ENCODE peak calls at places on chromosomes 3 and 15, in six cellular contexts. U, W, R, A, N and Y are unnamed samples.

GRCh38 chr3:171904829-171905228 is 61.7 kb downstream of the TMEM212 start:
- DNase-seq in N (no peak), A (no peak), R (no peak), U (peak), W (peak), Y (no peak)

GRCh38 chr15:27429577-27429976 is 458.6 kb downstream of the GABRG3 start:
- DNase-seq in W (no peak), N (no peak), U (no peak), A (no peak), R (no peak), Y (no peak)

GRCh38 chr3:188003188-188004171 is 150.5 kb upstream of the LPP start:
- DNase-seq in N (no peak), U (no peak), R (no peak), W (peak), A (no peak), Y (peak)

GRCh38 chr3:185824051-185824466 is 783 bp downstream of the IGF2BP2 start:
- DNase-seq in A (no peak), R (no peak), W (no peak), U (no peak), N (peak), Y (no peak)

GRCh38 chr15:80426316-80426715 is 22.1 kb downstream of the ARNT2 start:
- DNase-seq in R (no peak), U (no peak), N (no peak), W (no peak), A (no peak), Y (no peak)

GRCh38 chr3:150504473-150504872 is 41.8 kb downstream of the SERP1 start:
- DNase-seq in U (no peak), N (no peak), R (no peak), W (no peak), A (no peak), Y (no peak)

GRCh38 chr3:180358179-180358578 is 243.8 kb upstream of the TTC14 start:
- DNase-seq in R (no peak), W (no peak), U (peak), N (no peak), A (no peak), Y (no peak)

GRCh38 chr3:135106445-135106844 is 311.4 kb downstream of the EPHB1 start:
- DNase-seq in W (peak), U (peak), R (no peak), N (no peak), A (peak), Y (peak)

GRCh38 chr3:64158334-64158733 is 66.9 kb downstream of the PRICKLE2 start:
- DNase-seq in R (no peak), N (no peak), A (no peak), U (peak), W (no peak), Y (no peak)

GRCh38 chr15:42650208-42651066 is 75.0 kb downstream of the STARD9 start:
- DNase-seq in W (peak), R (peak), U (peak), A (peak), N (peak), Y (peak)

GRCh38 chr3:38006445-38006995 is 15.9 kb downstream of the VILL start:
- DNase-seq in N (no peak), A (no peak), U (no peak), R (no peak), W (no peak), Y (no peak)

GRCh38 chr3:55704521-55704920 is 217.4 kb upstream of the WNT5A start:
- DNase-seq in N (no peak), U (peak), R (no peak), A (no peak), W (no peak), Y (no peak)

GRCh38 chr3:38084019-38084968 is 45.3 kb downstream of the DLEC1 start:
- DNase-seq in N (peak), A (no peak), W (peak), R (no peak), U (peak), Y (peak)

GRCh38 chr3:112734718-112735350 is 93.9 kb upstream of the CCDC80 start:
- DNase-seq in W (peak), A (peak), N (peak), U (peak), R (peak), Y (peak)

GRCh38 chr3:46017720-46018119 is 9.6 kb downstream of the XCR1 start:
- DNase-seq in U (no peak), R (no peak), W (no peak), A (no peak), N (no peak), Y (no peak)

GRCh38 chr15:65902373-65902772 is 33.1 kb downstream of the RAB11A start:
- DNase-seq in A (peak), N (no peak), R (peak), U (peak), W (peak), Y (peak)

GRCh38 chr3:38139191-38139590 is 730 bp downstream of the MYD88 start:
- DNase-seq in A (no peak), N (no peak), U (no peak), W (no peak), R (no peak), Y (no peak)

GRCh38 chr3:459376-459710 is 262.8 kb downstream of the CHL1 start:
- DNase-seq in A (no peak), R (no peak), N (no peak), U (no peak), W (no peak), Y (no peak)

GRCh38 chr3:123272547-123272946 is 70.8 kb downstream of the SEC22A start:
- DNase-seq in R (no peak), W (no peak), U (peak), N (no peak), A (no peak), Y (no peak)

GRCh38 chr3:120894285-120894684 is 13.7 kb upstream of the STXBP5L start:
- DNase-seq in N (no peak), R (no peak), W (no peak), A (no peak), U (no peak), Y (no peak)

GRCh38 chr3:148084931-148085330 is 612.8 kb upstream of the AGTR1 start:
- DNase-seq in U (no peak), R (peak), W (no peak), A (no peak), N (no peak), Y (no peak)

GRCh38 chr3:17730318-17730967 is 12.0 kb downstream of the TBC1D5 start:
- DNase-seq in W (peak), A (no peak), R (no peak), N (no peak), U (peak), Y (no peak)

GRCh38 chr15:82111918-82112317 is 66.1 kb upstream of the MEX3B start:
- DNase-seq in N (peak), U (no peak), R (no peak), W (no peak), A (no peak), Y (no peak)

GRCh38 chr3:114418724-114419543 is 125.1 kb downstream of the TIGIT start:
- DNase-seq in U (peak), N (peak), R (no peak), W (peak), A (peak), Y (peak)

GRCh38 chr3:158261371-158261991 is 151.6 kb downstream of the RSRC1 start:
- DNase-seq in R (no peak), A (no peak), W (no peak), U (no peak), N (no peak), Y (no peak)

GRCh38 chr3:43073836-43074220 is 32.1 kb downstream of the POMGNT2 start:
- DNase-seq in W (no peak), R (no peak), U (no peak), A (no peak), N (no peak), Y (no peak)

GRCh38 chr3:43072361-43072760 is 33.5 kb downstream of the POMGNT2 start:
- DNase-seq in R (no peak), A (no peak), N (no peak), W (no peak), U (no peak), Y (no peak)

GRCh38 chr3:43074482-43074881 is 31.4 kb downstream of the POMGNT2 start:
- DNase-seq in A (no peak), N (no peak), R (no peak), W (no peak), U (no peak), Y (no peak)

GRCh38 chr3:43073116-43073835 is 32.6 kb downstream of the POMGNT2 start:
- DNase-seq in W (no peak), N (no peak), R (no peak), A (no peak), U (no peak), Y (no peak)

GRCh38 chr3:43071313-43071893 is 34.5 kb downstream of the POMGNT2 start:
- DNase-seq in U (no peak), A (peak), N (peak), R (no peak), W (peak), Y (no peak)
- TF ChIP-seq SMC3 in U (no peak), A (peak), N (no peak), R (no peak), W (peak), Y (no peak)

GRCh38 chr15:92323480-92323879 is 70.2 kb upstream of the ST8SIA2 start:
- DNase-seq in W (no peak), U (no peak), R (no peak), N (peak), A (peak), Y (no peak)

GRCh38 chr15:92326236-92326635 is 67.4 kb upstream of the ST8SIA2 start:
- DNase-seq in U (no peak), W (no peak), R (no peak), A (no peak), N (no peak), Y (no peak)

GRCh38 chr15:92324036-92324963 is 69.4 kb upstream of the ST8SIA2 start:
- DNase-seq in U (no peak), W (no peak), R (no peak), N (peak), A (no peak), Y (no peak)

GRCh38 chr15:92327033-92327432 is 66.6 kb upstream of the ST8SIA2 start:
- DNase-seq in R (no peak), W (no peak), U (no peak), N (no peak), A (no peak), Y (no peak)

GRCh38 chr15:92322566-92323355 is 70.9 kb upstream of the ST8SIA2 start:
- DNase-seq in W (no peak), N (no peak), A (no peak), R (no peak), U (no peak), Y (no peak)
- TF ChIP-seq SMC3 in W (no peak), N (no peak), A (no peak), R (no peak), U (no peak), Y (no peak)

GRCh38 chr3:133932009-133932408 is 36.3 kb upstream of the RAB6B start:
- DNase-seq in N (no peak), A (no peak), U (no peak), W (no peak), R (no peak), Y (no peak)

GRCh38 chr3:133933097-133934024 is 37.7 kb upstream of the RAB6B start:
- DNase-seq in W (no peak), N (no peak), R (no peak), U (no peak), A (no peak), Y (no peak)

GRCh38 chr3:133930341-133930933 is 34.8 kb upstream of the RAB6B start:
- DNase-seq in A (peak), N (peak), U (peak), R (no peak), W (peak), Y (peak)

GRCh38 chr3:133928903-133929607 is 33.4 kb upstream of the RAB6B start:
- DNase-seq in W (no peak), R (no peak), A (no peak), N (no peak), U (no peak), Y (no peak)

DNA sequence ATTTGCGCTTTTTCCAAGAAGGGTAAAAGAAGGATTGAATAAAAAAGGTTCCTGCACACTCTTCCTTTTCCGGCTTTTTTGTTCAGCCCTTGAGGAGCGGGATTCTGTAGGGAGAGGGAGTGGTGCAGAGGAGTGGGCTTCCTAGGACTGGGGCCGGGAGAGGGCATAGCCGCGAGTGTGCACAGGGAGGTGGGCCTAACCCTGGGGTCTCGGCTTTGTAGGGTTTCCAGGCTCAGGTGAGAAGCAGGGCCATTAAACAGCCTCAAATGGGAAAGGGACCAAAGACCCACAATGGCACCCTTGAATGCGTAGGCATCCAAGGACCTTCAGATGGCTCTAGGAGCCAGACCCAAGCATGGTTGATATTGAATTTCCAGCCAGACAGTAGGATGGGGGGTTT is 35.4 kb upstream of the RAB6B start:
- DNase-seq in W (no peak), U (no peak), A (no peak), R (no peak), N (no peak), Y (no peak)
- TF ChIP-seq SMC3 in W (no peak), U (no peak), A (no peak), R (no peak), N (no peak), Y (no peak)

DNA sequence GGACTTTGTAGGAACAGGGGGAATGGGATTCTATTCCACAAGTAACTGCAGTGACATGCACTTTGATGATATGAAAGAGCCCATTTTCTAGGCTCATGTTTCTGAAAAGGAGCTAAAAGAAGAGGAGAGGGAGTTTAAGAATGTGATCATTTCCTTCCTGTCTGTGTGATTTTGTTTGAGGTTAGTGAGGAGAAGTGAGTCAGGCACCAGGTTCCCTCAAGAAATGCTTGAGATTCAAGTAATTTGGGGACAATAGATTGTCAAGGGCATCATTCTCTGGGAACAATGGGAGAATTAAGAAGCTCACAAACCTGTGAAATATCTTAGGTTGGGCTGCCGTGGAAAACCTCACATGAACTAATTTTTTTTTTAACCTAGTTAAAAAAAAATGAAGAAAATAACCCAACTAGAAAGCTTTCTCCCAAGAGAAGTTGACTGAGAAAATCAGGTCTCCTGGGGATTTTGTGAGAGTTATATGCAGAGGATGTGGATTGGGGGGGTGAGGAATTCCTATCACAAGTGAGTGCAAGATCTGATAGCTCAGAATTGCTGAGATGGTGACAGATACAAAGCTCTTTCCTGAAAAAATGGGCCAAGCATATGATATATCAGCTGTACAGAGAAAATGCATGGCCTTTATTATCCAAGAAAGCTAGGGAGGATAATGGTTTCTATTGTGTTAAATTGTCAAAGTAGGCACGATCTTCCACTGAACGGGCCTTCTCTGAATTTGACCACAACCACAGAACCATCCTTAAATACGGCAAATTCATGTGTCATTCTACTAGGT is 203.3 kb downstream of the FEZF2 start:
- DNase-seq in N (no peak), W (no peak), A (no peak), U (peak), R (no peak), Y (no peak)
- TF ChIP-seq SMC3 in N (no peak), W (no peak), A (no peak), U (no peak), R (no peak), Y (no peak)

DNA sequence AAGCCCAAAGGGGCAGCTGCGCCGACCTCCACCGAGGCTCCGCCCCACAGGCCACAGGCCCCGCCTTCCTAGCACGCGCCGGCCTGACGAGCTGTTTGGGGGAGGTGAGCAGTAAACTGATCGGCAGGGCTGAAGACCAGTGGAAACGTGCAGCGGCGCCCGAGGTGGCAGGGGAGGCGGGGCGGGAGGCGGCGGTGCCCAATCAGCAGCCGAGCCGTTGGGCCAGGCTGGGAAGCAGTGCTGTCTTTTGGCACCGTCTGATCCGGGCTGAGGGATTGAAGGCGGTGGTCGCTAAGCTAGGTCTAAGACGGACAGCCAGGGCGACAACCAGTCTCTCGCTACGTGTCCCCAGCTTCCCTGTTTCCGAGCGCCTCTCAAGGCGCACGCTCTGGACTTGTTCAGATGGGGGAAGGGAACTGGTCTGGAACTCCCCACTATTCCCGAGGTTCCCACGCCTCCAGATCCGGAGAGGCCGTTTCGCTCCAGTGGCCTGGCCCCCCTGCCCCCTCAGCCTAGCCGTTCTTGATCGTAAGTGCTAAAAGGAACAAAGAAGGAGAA is at the start of gene FMN1:
- DNase-seq in R (peak), U (peak), N (peak), A (peak), W (no peak), Y (peak)
- TF ChIP-seq SMC3 in R (no peak), U (no peak), N (peak), A (no peak), W (no peak), Y (no peak)